ENCODE peak calls at places on chromosome 20, in four cellular contexts. J is mammary epithelial cell, A is hepatocyte, K is PC-9. H is an unnamed sample.

GRCh38 chr20:60727425-60727824 is 524.6 kb upstream of the CDH4 start:
- DNase-seq in J (peak), A (no peak), K (no peak), H (no peak)

GRCh38 chr20:41392295-41392694 is 25.7 kb upstream of the EMILIN3 start:
- DNase-seq in J (no peak), A (no peak), K (no peak), H (no peak)

GRCh38 chr20:39534846-39535245 is 572.7 kb downstream of the DHX35 start:
- DNase-seq in J (no peak), A (no peak), K (no peak), H (no peak)

GRCh38 chr20:35901678-35902544 is 52.4 kb downstream of the SCAND1 start:
- DNase-seq in J (peak), A (peak), K (peak), H (peak)

GRCh38 chr20:43446361-43446879 is 11.3 kb upstream of the SRSF6 start:
- DNase-seq in J (peak), A (no peak), K (no peak), H (no peak)

GRCh38 chr20:9025643-9026042 is 43.2 kb upstream of the PLCB4 start:
- DNase-seq in J (peak), A (no peak), K (no peak), H (peak)

GRCh38 chr20:58436868-58437645 is 48.0 kb downstream of the VAPB start:
- DNase-seq in J (peak), A (peak), K (no peak), H (peak)

GRCh38 chr20:25238319-25239037 is 9.4 kb upstream of the PYGB start:
- DNase-seq in J (peak), A (no peak), K (peak), H (peak)

GRCh38 chr20:38692436-38693411 is 31.6 kb upstream of the SLC32A1 start:
- DNase-seq in J (peak), A (peak), K (peak), H (peak)

GRCh38 chr20:14918981-14919380 is 581.6 kb upstream of the FLRT3 start:
- DNase-seq in J (no peak), A (no peak), K (no peak), H (no peak)

GRCh38 chr20:53857723-53858236 is 212.6 kb downstream of the BCAS1 start:
- DNase-seq in J (no peak), A (no peak), K (no peak), H (no peak)

GRCh38 chr20:35200255-35200654 is 26.2 kb upstream of the MMP24 start:
- DNase-seq in J (peak), A (no peak), K (no peak), H (peak)

DNA sequence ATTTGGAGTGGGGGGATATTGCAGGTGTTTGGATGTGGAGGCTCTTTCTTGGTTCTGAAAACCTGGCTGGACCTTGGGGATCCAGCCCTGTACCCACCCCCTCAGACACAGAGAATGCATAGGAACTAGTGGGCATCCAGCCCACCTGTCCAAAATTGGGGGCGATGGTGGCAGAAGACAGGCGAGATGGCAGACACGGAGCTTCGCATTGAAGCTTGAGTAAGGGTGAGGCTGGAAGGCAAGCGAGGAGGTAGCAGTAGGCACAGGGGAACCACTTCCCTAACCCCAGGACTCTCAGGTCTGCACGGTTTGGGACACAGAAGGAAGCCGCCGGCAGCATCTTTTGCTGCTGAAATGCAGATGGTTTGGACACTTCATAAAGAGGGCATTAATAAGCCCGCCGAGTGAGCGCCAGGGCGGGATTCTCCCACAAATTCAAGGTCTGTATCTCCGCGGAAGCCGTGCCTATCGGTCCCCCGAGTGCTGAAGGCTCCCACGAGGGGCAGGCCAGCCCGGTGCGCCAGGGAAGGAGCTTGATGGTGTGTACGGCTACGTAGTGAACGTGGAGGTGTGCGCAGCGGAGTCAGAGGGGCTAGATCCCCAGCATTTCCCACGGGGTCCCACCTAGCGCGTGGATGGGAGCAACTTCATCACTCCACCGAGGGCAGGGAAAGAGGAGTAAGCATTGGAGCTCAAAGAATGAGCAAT is 1.6 kb upstream of the FOXA2 start:
- DNase-seq in J (no peak), A (no peak), K (no peak), H (no peak)
- TF ChIP-seq EZH2 in J (peak), A (no peak), K (no peak), H (no peak)

DNA sequence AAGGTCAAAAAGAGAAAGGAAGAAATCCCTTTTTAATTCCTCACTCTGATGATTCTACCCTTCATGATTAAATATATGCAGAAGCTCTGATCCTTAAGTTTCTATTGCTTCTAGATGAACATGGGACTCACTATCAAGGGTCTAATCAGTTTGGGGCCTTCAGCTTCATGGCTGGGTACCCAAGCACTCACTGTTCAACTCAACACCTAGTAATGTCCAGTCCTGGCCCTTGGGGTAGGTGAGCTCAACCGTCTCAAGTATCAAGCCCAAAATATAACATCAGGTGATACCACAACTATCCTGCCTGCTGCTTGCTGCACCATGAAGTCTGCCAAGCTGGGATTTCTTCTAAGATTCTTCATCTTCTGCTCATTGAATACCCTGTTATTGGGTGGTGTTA is at the start of gene SPINT4:
- DNase-seq in J (no peak), A (no peak), K (no peak), H (no peak)
- H3K4me2 ChIP-seq in J (no peak), A (no peak), K (no peak), H (no peak)

DNA sequence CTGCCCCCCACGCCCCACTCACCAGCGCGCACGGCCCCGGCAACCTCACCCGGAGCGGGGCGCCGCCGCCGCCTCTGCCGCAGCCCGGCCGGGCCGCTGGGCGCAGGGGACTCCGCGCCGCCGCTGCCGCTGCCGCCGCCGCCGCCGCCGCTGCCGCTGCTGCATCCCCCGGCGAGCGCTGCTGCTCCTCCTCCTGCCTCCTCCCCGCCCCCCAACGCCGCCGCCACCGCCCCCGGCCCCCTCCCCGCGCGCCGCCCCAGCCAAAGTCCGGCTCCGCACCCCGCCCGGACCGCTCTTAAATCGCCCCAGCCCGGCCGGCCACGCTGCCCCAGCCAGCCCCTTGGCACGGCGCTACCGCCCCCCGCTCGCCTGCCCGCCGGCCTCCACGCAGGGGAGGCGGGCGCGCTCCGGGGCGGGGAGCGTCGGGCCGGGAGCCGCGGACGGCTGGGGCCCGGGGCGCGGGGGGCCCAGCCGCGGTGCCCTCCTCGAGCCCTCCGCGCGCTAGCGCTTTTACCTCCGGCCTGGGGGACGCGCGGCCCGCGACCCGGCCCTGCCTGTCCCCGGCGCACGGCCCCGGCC is at the start of gene SULF2:
- DNase-seq in J (peak), A (peak), K (peak), H (peak)
- H2AFZ ChIP-seq in J (peak), A (peak), K (peak), H (peak)

GRCh38 chr20:62466806-62467537 is 8.8 kb downstream of the GATA5 start:
- DNase-seq in J (no peak), A (no peak), K (no peak), H (no peak)

GRCh38 chr20:62470003-62470402 is 5.8 kb downstream of the GATA5 start:
- DNase-seq in J (no peak), A (no peak), K (no peak), H (no peak)

GRCh38 chr20:62472020-62472342 is 3.8 kb downstream of the GATA5 start:
- DNase-seq in J (no peak), A (no peak), K (no peak), H (no peak)

GRCh38 chr20:62470459-62470858 is 5.3 kb downstream of the GATA5 start:
- DNase-seq in J (no peak), A (no peak), K (no peak), H (no peak)

GRCh38 chr20:62469352-62469751 is 6.4 kb downstream of the GATA5 start:
- DNase-seq in J (no peak), A (no peak), K (no peak), H (no peak)
- TF ChIP-seq EZH2 in J (no peak), A (no peak), K (no peak), H (no peak)

DNA sequence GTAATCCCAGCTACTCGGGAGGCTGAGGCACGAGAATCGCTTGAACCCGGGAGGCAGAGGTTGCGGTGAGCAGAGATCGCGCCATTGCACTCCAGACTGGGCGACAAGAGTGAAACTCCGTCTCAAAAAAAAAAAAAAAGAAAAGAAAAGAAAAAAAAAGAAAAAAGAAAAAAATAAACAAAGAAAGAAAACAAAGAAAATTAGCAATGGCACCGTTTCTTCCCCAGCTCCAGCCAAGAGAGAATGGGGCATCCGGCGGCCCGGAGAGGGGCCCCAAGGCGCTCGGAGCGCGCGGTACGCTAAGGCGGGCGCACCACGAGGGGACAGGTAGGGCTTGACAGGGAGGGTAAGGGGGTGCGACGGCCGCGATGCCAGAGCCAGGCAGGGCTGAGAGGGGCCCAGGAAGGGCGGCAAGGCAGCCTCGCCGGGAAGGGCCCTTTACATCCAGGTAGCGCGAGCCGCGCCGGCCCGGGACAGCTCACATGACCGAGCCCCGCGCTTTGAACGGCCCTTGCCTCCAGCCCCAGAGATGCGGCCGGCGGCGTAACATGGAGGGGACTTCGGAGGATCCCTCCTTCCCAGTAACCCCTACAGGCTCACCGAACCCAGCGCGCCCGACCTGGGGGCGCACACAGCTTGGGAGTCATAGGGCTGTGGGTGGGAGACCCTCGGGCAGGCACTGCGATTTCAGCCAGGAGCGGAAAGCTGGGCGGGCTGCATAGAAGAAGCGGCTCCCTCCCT is 1.4 kb downstream of the BMP7 start:
- DNase-seq in J (no peak), A (peak), K (no peak), H (no peak)
- H3K4me2 ChIP-seq in J (peak), A (peak), K (no peak), H (no peak)

DNA sequence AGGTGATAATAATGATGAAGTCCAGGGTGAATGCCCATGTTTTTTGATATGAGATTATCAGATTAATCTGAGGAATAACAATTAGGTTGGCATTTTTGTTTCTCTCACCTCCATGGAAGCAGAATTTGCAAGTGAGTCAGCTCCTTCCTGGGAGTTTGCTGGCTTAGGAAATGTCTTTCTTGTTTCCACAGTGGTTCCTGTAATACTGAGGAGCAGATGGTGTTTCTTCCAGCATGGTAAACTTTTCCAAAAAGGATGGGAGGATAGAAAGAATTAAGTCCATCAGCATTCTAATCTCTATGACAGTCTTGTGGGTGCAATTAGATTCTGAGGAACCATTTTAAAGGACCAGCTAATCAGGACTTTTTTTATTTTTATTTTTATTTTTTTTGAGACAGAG is 40.5 kb downstream of the SNAP25 start:
- DNase-seq in J (no peak), A (no peak), K (no peak), H (no peak)
- H2AFZ ChIP-seq in J (no peak), A (no peak), K (no peak), H (no peak)